ENCODE peak calls at places on chromosomes 12 and 14, in nine cellular contexts. One of them, this sample, is unnamed.

GRCh38 chr12:53928054-53928879 is 10.4 kb upstream of the HOXC13 start:
- DNase-seq in right cardiac atrium: no peak
- DNase-seq in stimulated activated CD4-positive, alpha-beta T cell treated with anti-CD3 and anti-CD28 coated beads, Interleukin-15, amount 100 ng/mL, for 24 hours: no peak
- DNase-seq in DMS53: no peak
- DNase-seq in AG08396: no peak
- DNase-seq in AG08395: no peak
- DNase-seq in naive thymus-derived CD4-positive, alpha-beta T cell: no peak
- DNase-seq in GM10248: no peak
- DNase-seq in EL: no peak
- DNase-seq in this sample: no peak

GRCh38 chr14:89911018-89911919 is 43.3 kb downstream of the EFCAB11 start:
- DNase-seq in DMS53: no peak
- DNase-seq in stimulated activated CD4-positive, alpha-beta T cell treated with anti-CD3 and anti-CD28 coated beads, Interleukin-15, amount 100 ng/mL, for 24 hours: no peak
- DNase-seq in naive thymus-derived CD4-positive, alpha-beta T cell: no peak
- DNase-seq in GM10248: no peak
- DNase-seq in right cardiac atrium: no peak
- DNase-seq in AG08396: peak; percentile 57
- DNase-seq in AG08395: peak; percentile 60
- DNase-seq in EL: peak; percentile 68
- DNase-seq in this sample: peak; percentile 58

GRCh38 chr14:45728448-45729225 is 475.6 kb upstream of the MIS18BP1 start:
- DNase-seq in GM10248: no peak
- DNase-seq in right cardiac atrium: no peak
- DNase-seq in naive thymus-derived CD4-positive, alpha-beta T cell: no peak
- DNase-seq in DMS53: no peak
- DNase-seq in stimulated activated CD4-positive, alpha-beta T cell treated with anti-CD3 and anti-CD28 coated beads, Interleukin-15, amount 100 ng/mL, for 24 hours: no peak
- DNase-seq in AG08396: no peak
- DNase-seq in EL: no peak
- DNase-seq in AG08395: no peak
- DNase-seq in this sample: no peak

GRCh38 chr14:94524093-94524492 is 14.8 kb upstream of the SERPINA12 start:
- DNase-seq in DMS53: no peak
- DNase-seq in AG08396: no peak
- DNase-seq in GM10248: no peak
- DNase-seq in right cardiac atrium: no peak
- DNase-seq in AG08395: no peak
- DNase-seq in naive thymus-derived CD4-positive, alpha-beta T cell: no peak
- DNase-seq in stimulated activated CD4-positive, alpha-beta T cell treated with anti-CD3 and anti-CD28 coated beads, Interleukin-15, amount 100 ng/mL, for 24 hours: no peak
- DNase-seq in EL: no peak
- DNase-seq in this sample: no peak

GRCh38 chr14:42779024-42779423 is 1172.3 kb downstream of the LRFN5 start:
- DNase-seq in AG08395: no peak
- DNase-seq in EL: no peak
- DNase-seq in GM10248: no peak
- DNase-seq in stimulated activated CD4-positive, alpha-beta T cell treated with anti-CD3 and anti-CD28 coated beads, Interleukin-15, amount 100 ng/mL, for 24 hours: no peak
- DNase-seq in naive thymus-derived CD4-positive, alpha-beta T cell: no peak
- DNase-seq in right cardiac atrium: no peak
- DNase-seq in AG08396: no peak
- DNase-seq in DMS53: no peak
- DNase-seq in this sample: no peak

GRCh38 chr14:98368214-98368613 is 903.8 kb downstream of the BCL11B start:
- DNase-seq in AG08396: no peak
- DNase-seq in DMS53: peak; percentile 8
- DNase-seq in stimulated activated CD4-positive, alpha-beta T cell treated with anti-CD3 and anti-CD28 coated beads, Interleukin-15, amount 100 ng/mL, for 24 hours: no peak
- DNase-seq in naive thymus-derived CD4-positive, alpha-beta T cell: no peak
- DNase-seq in GM10248: no peak
- DNase-seq in AG08395: no peak
- DNase-seq in right cardiac atrium: no peak
- DNase-seq in EL: no peak
- DNase-seq in this sample: no peak

GRCh38 chr12:67299936-67300335 is 30.8 kb downstream of the CAND1 start:
- DNase-seq in EL: no peak
- DNase-seq in naive thymus-derived CD4-positive, alpha-beta T cell: no peak
- DNase-seq in AG08395: no peak
- DNase-seq in GM10248: no peak
- DNase-seq in stimulated activated CD4-positive, alpha-beta T cell treated with anti-CD3 and anti-CD28 coated beads, Interleukin-15, amount 100 ng/mL, for 24 hours: no peak
- DNase-seq in AG08396: no peak
- DNase-seq in DMS53: peak; percentile 27
- DNase-seq in right cardiac atrium: no peak
- DNase-seq in this sample: no peak

GRCh38 chr14:92970233-92970625 is 47.3 kb downstream of the CHGA start:
- DNase-seq in AG08395: no peak
- DNase-seq in DMS53: no peak
- DNase-seq in stimulated activated CD4-positive, alpha-beta T cell treated with anti-CD3 and anti-CD28 coated beads, Interleukin-15, amount 100 ng/mL, for 24 hours: no peak
- DNase-seq in right cardiac atrium: peak; percentile 29
- DNase-seq in naive thymus-derived CD4-positive, alpha-beta T cell: no peak
- DNase-seq in GM10248: no peak
- DNase-seq in EL: no peak
- DNase-seq in AG08396: no peak
- DNase-seq in this sample: no peak

GRCh38 chr14:20400965-20401593 is 12.2 kb downstream of the TEP1 start:
- DNase-seq in naive thymus-derived CD4-positive, alpha-beta T cell: no peak
- DNase-seq in GM10248: no peak
- DNase-seq in DMS53: peak; percentile 60
- DNase-seq in AG08395: no peak
- DNase-seq in EL: peak; percentile 14
- DNase-seq in AG08396: no peak
- DNase-seq in stimulated activated CD4-positive, alpha-beta T cell treated with anti-CD3 and anti-CD28 coated beads, Interleukin-15, amount 100 ng/mL, for 24 hours: peak; percentile 12
- DNase-seq in right cardiac atrium: no peak
- DNase-seq in this sample: peak; percentile 36

GRCh38 chr12:85630851-85631250 is 205.4 kb downstream of the RASSF9 start:
- DNase-seq in naive thymus-derived CD4-positive, alpha-beta T cell: no peak
- DNase-seq in AG08395: peak; percentile 9
- DNase-seq in right cardiac atrium: no peak
- DNase-seq in EL: no peak
- DNase-seq in stimulated activated CD4-positive, alpha-beta T cell treated with anti-CD3 and anti-CD28 coated beads, Interleukin-15, amount 100 ng/mL, for 24 hours: no peak
- DNase-seq in AG08396: no peak
- DNase-seq in GM10248: no peak
- DNase-seq in DMS53: no peak
- DNase-seq in this sample: no peak

GRCh38 chr12:92696240-92696639 is 6.5 kb upstream of the PLEKHG7 start:
- DNase-seq in right cardiac atrium: peak; percentile 80
- DNase-seq in AG08395: peak; percentile 60
- DNase-seq in DMS53: no peak
- DNase-seq in AG08396: peak; percentile 48
- DNase-seq in EL: peak; percentile 48
- DNase-seq in stimulated activated CD4-positive, alpha-beta T cell treated with anti-CD3 and anti-CD28 coated beads, Interleukin-15, amount 100 ng/mL, for 24 hours: no peak
- DNase-seq in GM10248: no peak
- DNase-seq in naive thymus-derived CD4-positive, alpha-beta T cell: no peak
- DNase-seq in this sample: no peak

GRCh38 chr14:77067632-77068514 is 30.2 kb upstream of the CIPC start:
- DNase-seq in DMS53: peak; percentile 85
- DNase-seq in naive thymus-derived CD4-positive, alpha-beta T cell: peak; percentile 51
- DNase-seq in EL: peak; percentile 63
- DNase-seq in GM10248: peak; percentile 77
- DNase-seq in right cardiac atrium: peak; percentile 87
- DNase-seq in AG08395: peak; percentile 79
- DNase-seq in stimulated activated CD4-positive, alpha-beta T cell treated with anti-CD3 and anti-CD28 coated beads, Interleukin-15, amount 100 ng/mL, for 24 hours: peak; percentile 72
- DNase-seq in AG08396: peak; percentile 78
- DNase-seq in this sample: peak; percentile 86

GRCh38 chr12:67651380-67651695 is 2.8 kb downstream of the DYRK2 start:
- DNase-seq in AG08396: peak; percentile 48
- DNase-seq in stimulated activated CD4-positive, alpha-beta T cell treated with anti-CD3 and anti-CD28 coated beads, Interleukin-15, amount 100 ng/mL, for 24 hours: peak; percentile 38
- DNase-seq in DMS53: peak; percentile 41
- DNase-seq in AG08395: peak; percentile 47
- DNase-seq in naive thymus-derived CD4-positive, alpha-beta T cell: peak; percentile 60
- DNase-seq in GM10248: peak; percentile 37
- DNase-seq in EL: peak; percentile 53
- DNase-seq in right cardiac atrium: no peak
- DNase-seq in this sample: peak; percentile 23

GRCh38 chr14:23153891-23154796 is 29.3 kb downstream of the SLC7A8 start:
- DNase-seq in EL: peak; percentile 83
- DNase-seq in DMS53: no peak
- DNase-seq in GM10248: no peak
- DNase-seq in right cardiac atrium: peak; percentile 96
- DNase-seq in AG08396: peak; percentile 87
- DNase-seq in naive thymus-derived CD4-positive, alpha-beta T cell: peak; percentile 27
- DNase-seq in AG08395: peak; percentile 93
- DNase-seq in stimulated activated CD4-positive, alpha-beta T cell treated with anti-CD3 and anti-CD28 coated beads, Interleukin-15, amount 100 ng/mL, for 24 hours: peak; percentile 46
- DNase-seq in this sample: peak; percentile 74

GRCh38 chr12:85029456-85029855 is 6.6 kb downstream of the TSPAN19 start:
- DNase-seq in right cardiac atrium: no peak
- DNase-seq in stimulated activated CD4-positive, alpha-beta T cell treated with anti-CD3 and anti-CD28 coated beads, Interleukin-15, amount 100 ng/mL, for 24 hours: no peak
- DNase-seq in AG08395: peak; percentile 45
- DNase-seq in GM10248: peak; percentile 8
- DNase-seq in EL: peak; percentile 9
- DNase-seq in DMS53: peak; percentile 73
- DNase-seq in AG08396: peak; percentile 3
- DNase-seq in naive thymus-derived CD4-positive, alpha-beta T cell: no peak
- DNase-seq in this sample: peak; percentile 45

GRCh38 chr14:101105045-101105444 is 201.5 kb upstream of the RTL1 start:
- DNase-seq in AG08396: no peak
- DNase-seq in right cardiac atrium: no peak
- DNase-seq in naive thymus-derived CD4-positive, alpha-beta T cell: no peak
- DNase-seq in EL: no peak
- DNase-seq in GM10248: no peak
- DNase-seq in DMS53: no peak
- DNase-seq in stimulated activated CD4-positive, alpha-beta T cell treated with anti-CD3 and anti-CD28 coated beads, Interleukin-15, amount 100 ng/mL, for 24 hours: no peak
- DNase-seq in AG08395: no peak
- DNase-seq in this sample: no peak

GRCh38 chr14:67413806-67414769 is 2.1 kb upstream of the PLEK2 start:
- DNase-seq in naive thymus-derived CD4-positive, alpha-beta T cell: no peak
- DNase-seq in DMS53: peak; percentile 23
- DNase-seq in right cardiac atrium: no peak
- DNase-seq in EL: peak; percentile 94
- DNase-seq in GM10248: no peak
- DNase-seq in AG08395: peak; percentile 83
- DNase-seq in stimulated activated CD4-positive, alpha-beta T cell treated with anti-CD3 and anti-CD28 coated beads, Interleukin-15, amount 100 ng/mL, for 24 hours: peak; percentile 62
- DNase-seq in AG08396: peak; percentile 78
- DNase-seq in this sample: peak; percentile 51

GRCh38 chr12:52203126-52203921 is 11.5 kb upstream of the KRT80 start:
- DNase-seq in stimulated activated CD4-positive, alpha-beta T cell treated with anti-CD3 and anti-CD28 coated beads, Interleukin-15, amount 100 ng/mL, for 24 hours: peak; percentile 13
- DNase-seq in GM10248: no peak
- DNase-seq in naive thymus-derived CD4-positive, alpha-beta T cell: no peak
- DNase-seq in DMS53: peak; percentile 99
- DNase-seq in AG08396: peak; percentile 51
- DNase-seq in right cardiac atrium: peak; percentile 75
- DNase-seq in EL: peak; percentile 77
- DNase-seq in AG08395: peak; percentile 88
- DNase-seq in this sample: peak; percentile 73

GRCh38 chr12:132945806-132946506 is 10.2 kb downstream of the ZNF605 start:
- DNase-seq in EL: no peak
- DNase-seq in right cardiac atrium: no peak
- DNase-seq in naive thymus-derived CD4-positive, alpha-beta T cell: no peak
- DNase-seq in GM10248: no peak
- DNase-seq in DMS53: no peak
- DNase-seq in AG08395: no peak
- DNase-seq in AG08396: no peak
- DNase-seq in stimulated activated CD4-positive, alpha-beta T cell treated with anti-CD3 and anti-CD28 coated beads, Interleukin-15, amount 100 ng/mL, for 24 hours: no peak
- DNase-seq in this sample: no peak

GRCh38 chr12:57726151-57726883 is 12.2 kb downstream of the AGAP2 start:
- DNase-seq in EL: peak; percentile 91
- DNase-seq in GM10248: peak; percentile 16
- DNase-seq in AG08395: peak; percentile 95
- DNase-seq in naive thymus-derived CD4-positive, alpha-beta T cell: no peak
- DNase-seq in right cardiac atrium: peak; percentile 88
- DNase-seq in stimulated activated CD4-positive, alpha-beta T cell treated with anti-CD3 and anti-CD28 coated beads, Interleukin-15, amount 100 ng/mL, for 24 hours: peak; percentile 40
- DNase-seq in DMS53: peak; percentile 97
- DNase-seq in AG08396: peak; percentile 95
- DNase-seq in this sample: peak; percentile 88

GRCh38 chr12:81128930-81129554 is 51.2 kb downstream of the ACSS3 start:
- DNase-seq in AG08396: peak; percentile 39
- DNase-seq in EL: peak; percentile 43
- DNase-seq in AG08395: peak; percentile 59
- DNase-seq in stimulated activated CD4-positive, alpha-beta T cell treated with anti-CD3 and anti-CD28 coated beads, Interleukin-15, amount 100 ng/mL, for 24 hours: no peak
- DNase-seq in naive thymus-derived CD4-positive, alpha-beta T cell: no peak
- DNase-seq in GM10248: peak; percentile 37
- DNase-seq in DMS53: peak; percentile 89
- DNase-seq in right cardiac atrium: no peak
- DNase-seq in this sample: peak; percentile 66

GRCh38 chr12:119444462-119445044 is 110.0 kb downstream of the CCDC60 start:
- DNase-seq in DMS53: peak; percentile 85
- DNase-seq in AG08395: no peak
- DNase-seq in naive thymus-derived CD4-positive, alpha-beta T cell: peak; percentile 4
- DNase-seq in stimulated activated CD4-positive, alpha-beta T cell treated with anti-CD3 and anti-CD28 coated beads, Interleukin-15, amount 100 ng/mL, for 24 hours: peak; percentile 55
- DNase-seq in AG08396: no peak
- DNase-seq in right cardiac atrium: peak; percentile 65
- DNase-seq in GM10248: peak; percentile 67
- DNase-seq in EL: peak; percentile 26
- DNase-seq in this sample: peak; percentile 62

GRCh38 chr12:13079440-13079906 is 24.0 kb downstream of the GSG1 start:
- DNase-seq in GM10248: no peak
- DNase-seq in naive thymus-derived CD4-positive, alpha-beta T cell: no peak
- DNase-seq in AG08396: no peak
- DNase-seq in DMS53: peak; percentile 84
- DNase-seq in right cardiac atrium: no peak
- DNase-seq in EL: no peak
- DNase-seq in AG08395: no peak
- DNase-seq in stimulated activated CD4-positive, alpha-beta T cell treated with anti-CD3 and anti-CD28 coated beads, Interleukin-15, amount 100 ng/mL, for 24 hours: no peak
- DNase-seq in this sample: no peak